ENCODE peak calls at places on chromosomes 13 and 19, in nine cellular contexts. R, K, Y, X, H, Q, N, L and V are unnamed samples.

GRCh38 chr19:13408889-13409518 is 97.3 kb downstream of the CACNA1A start:
- DNase-seq in R (no peak), K (no peak), Y (no peak), X (no peak), H (no peak), Q (no peak), N (no peak), L (no peak), V (no peak)

GRCh38 chr19:36136975-36137686 is 2.7 kb upstream of the CAPNS1 start:
- DNase-seq in R (peak), K (no peak), Y (no peak), X (no peak), H (no peak), Q (no peak), N (peak), L (peak), V (peak)

GRCh38 chr19:2629491-2630351 is 72.8 kb downstream of the GNG7 start:
- DNase-seq in R (no peak), K (no peak), Y (peak), X (no peak), H (no peak), Q (no peak), N (no peak), L (no peak), V (no peak)

GRCh38 chr13:74573654-74574053 is 439.4 kb upstream of the KLF12 start:
- DNase-seq in R (no peak), K (no peak), Y (no peak), X (no peak), H (no peak), Q (peak), N (no peak), L (peak), V (no peak)

GRCh38 chr13:67416047-67416925 is 186.2 kb upstream of the PCDH9 start:
- DNase-seq in R (no peak), K (no peak), Y (no peak), X (no peak), H (peak), Q (peak), N (no peak), L (peak), V (no peak)

GRCh38 chr13:98775844-98776598 is 23.5 kb upstream of the SLC15A1 start:
- DNase-seq in R (no peak), K (no peak), Y (no peak), X (no peak), H (no peak), Q (no peak), N (peak), L (no peak), V (peak)

GRCh38 chr19:38070573-38070972 is 153.4 kb downstream of the DPF1 start:
- DNase-seq in R (no peak), K (no peak), Y (no peak), X (no peak), H (no peak), Q (no peak), N (no peak), L (no peak), V (no peak)

GRCh38 chr19:55831846-55832245 is at the start of gene NLRP11:
- DNase-seq in R (no peak), K (no peak), Y (no peak), X (no peak), H (no peak), Q (no peak), N (no peak), L (no peak), V (no peak)

GRCh38 chr19:48445256-48445605 is 552 bp upstream of the GRWD1 start:
- DNase-seq in R (no peak), K (no peak), Y (peak), X (no peak), H (peak), Q (no peak), N (peak), L (peak), V (no peak)

GRCh38 chr13:74438911-74439310 is 304.7 kb upstream of the KLF12 start:
- DNase-seq in R (no peak), K (no peak), Y (no peak), X (no peak), H (no peak), Q (no peak), N (no peak), L (no peak), V (no peak)

GRCh38 chr13:114087430-114087829 is 45.0 kb downstream of the RASA3 start:
- DNase-seq in R (no peak), K (no peak), Y (no peak), X (no peak), H (no peak), Q (no peak), N (no peak), L (no peak), V (peak)